ENCODE peak calls at places on chromosome 14, in eight cellular contexts. I is T47D, Y is NCI-H2029, T is NCI-H2107, E is epithelial cell of esophagus, V is fibroblast of lung, L is GM04503, K is NCI-H1105 treated with DMSO at 0.1 percent for 48 hours. N is an unnamed sample.

GRCh38 chr14:76034566-76034965 is 49.0 kb downstream of the IFT43 start:
- DNase-seq in I (no peak), Y (no peak), E (peak), L (no peak), T (no peak), K (no peak), V (no peak), N (no peak)

GRCh38 chr14:34912966-34913365 is 37.8 kb upstream of the BAZ1A start:
- DNase-seq in K (no peak), E (no peak), L (no peak), Y (no peak), V (no peak), T (no peak), I (no peak), N (no peak)

GRCh38 chr14:104694991-104695659 is 5.7 kb downstream of the INF2 start:
- DNase-seq in K (peak), E (no peak), L (no peak), Y (peak), I (no peak), V (peak), T (peak), N (peak)

GRCh38 chr14:90253826-90254225 is 2.5 kb upstream of the PSMC1 start:
- DNase-seq in L (no peak), K (no peak), V (no peak), Y (no peak), T (no peak), I (no peak), E (no peak), N (no peak)

GRCh38 chr14:45198551-45198950 is 54.5 kb downstream of the MIS18BP1 start:
- DNase-seq in Y (no peak), V (peak), I (no peak), K (no peak), L (peak), T (no peak), E (peak), N (peak)

GRCh38 chr14:22426711-22427110 is 162.3 kb downstream of the DAD1 start:
- DNase-seq in T (no peak), K (no peak), Y (no peak), I (no peak), E (no peak), L (no peak), V (no peak), N (no peak)

GRCh38 chr14:23174266-23174665 is 9.2 kb downstream of the SLC7A8 start:
- DNase-seq in Y (no peak), K (no peak), T (no peak), I (no peak), E (peak), V (peak), L (no peak), N (no peak)

GRCh38 chr14:74622257-74622656 is 10.2 kb upstream of the LTBP2 start:
- DNase-seq in V (no peak), L (no peak), K (no peak), I (no peak), E (no peak), Y (no peak), T (no peak), N (no peak)

GRCh38 chr14:100535287-100536131 is 51.7 kb downstream of the BEGAIN start:
- DNase-seq in E (no peak), K (no peak), T (no peak), Y (no peak), I (no peak), L (no peak), V (no peak), N (no peak)

GRCh38 chr14:68695326-68695768 is 97.5 kb downstream of the ZFP36L1 start:
- DNase-seq in E (peak), K (no peak), L (peak), I (no peak), V (peak), Y (no peak), T (no peak), N (peak)

GRCh38 chr14:24052656-24053547 is 1.1 kb downstream of the CARMIL3 start:
- DNase-seq in V (no peak), Y (no peak), L (no peak), K (no peak), I (no peak), T (no peak), E (peak), N (no peak)

GRCh38 chr14:57692671-57693070 is 173.2 kb downstream of the SLC35F4 start:
- DNase-seq in V (peak), I (peak), T (no peak), L (peak), Y (peak), K (peak), E (peak), N (peak)

GRCh38 chr14:75201087-75201486 is 24.7 kb upstream of the TMED10 start:
- DNase-seq in L (no peak), V (no peak), K (no peak), T (no peak), E (peak), I (no peak), Y (no peak), N (no peak)

GRCh38 chr14:104550849-104551728 is 28.5 kb upstream of the C14orf180 start:
- DNase-seq in I (no peak), L (no peak), V (no peak), T (no peak), Y (no peak), K (no peak), E (no peak), N (no peak)

GRCh38 chr14:79356040-79356439 is 855.3 kb downstream of the DIO2 start:
- DNase-seq in L (no peak), V (peak), T (no peak), E (no peak), K (no peak), Y (no peak), I (no peak), N (peak)

GRCh38 chr14:75254901-75255300 is 23.7 kb upstream of the FOS start:
- DNase-seq in E (peak), V (no peak), I (peak), T (no peak), L (no peak), K (no peak), Y (no peak), N (no peak)

GRCh38 chr14:64880382-64881121 is 845 bp upstream of the SPTB start:
- DNase-seq in L (no peak), E (no peak), T (peak), I (peak), V (peak), Y (no peak), K (peak), N (no peak)

GRCh38 chr14:65210118-65210826 is 108.0 kb upstream of the MAX start:
- DNase-seq in V (peak), I (no peak), K (no peak), E (no peak), T (no peak), Y (no peak), L (no peak), N (peak)

GRCh38 chr14:24171422-24172260 is at the start of gene REC8:
- DNase-seq in Y (no peak), V (peak), T (peak), L (no peak), E (peak), K (peak), I (no peak), N (peak)

GRCh38 chr14:91693342-91693741 is 38.5 kb downstream of the CATSPERB start:
- DNase-seq in I (no peak), E (peak), L (peak), V (no peak), T (no peak), Y (no peak), K (no peak), N (no peak)

GRCh38 chr14:75018684-75019083 is 16.0 kb downstream of the EIF2B2 start:
- DNase-seq in K (no peak), L (no peak), I (no peak), V (no peak), E (peak), T (no peak), Y (no peak), N (no peak)

GRCh38 chr14:100421756-100422470 is 98.8 kb downstream of the SLC25A47 start:
- DNase-seq in I (no peak), V (no peak), E (no peak), T (no peak), Y (no peak), L (no peak), K (no peak), N (no peak)

GRCh38 chr14:35927727-35928126 is 101.6 kb downstream of the BRMS1L start:
- DNase-seq in L (no peak), E (peak), V (peak), T (no peak), K (no peak), Y (no peak), I (no peak), N (no peak)

GRCh38 chr14:39265032-39265431 is 31.3 kb downstream of the MIA2 start:
- DNase-seq in V (peak), K (peak), Y (no peak), L (no peak), T (no peak), E (peak), I (no peak), N (peak)

GRCh38 chr14:93115920-93116675 is at the start of gene ITPK1:
- DNase-seq in V (peak), T (peak), Y (no peak), L (no peak), K (peak), E (peak), I (no peak), N (peak)

GRCh38 chr14:88607829-88608228 is 45.0 kb downstream of the ZC3H14 start:
- DNase-seq in L (no peak), I (no peak), Y (no peak), V (no peak), T (no peak), K (no peak), E (no peak), N (no peak)

GRCh38 chr14:79587194-79587593 is 624.1 kb downstream of the DIO2 start:
- DNase-seq in K (peak), V (peak), I (no peak), Y (no peak), E (peak), T (no peak), L (no peak), N (peak)

GRCh38 chr14:99673328-99674063 is 10.6 kb upstream of the CYP46A1 start:
- DNase-seq in T (no peak), Y (no peak), I (no peak), K (no peak), V (no peak), L (no peak), E (no peak), N (no peak)

GRCh38 chr14:105601360-105602242 is 75.2 kb downstream of the TMEM121 start:
- DNase-seq in L (no peak), T (no peak), K (no peak), Y (no peak), V (no peak), I (no peak), E (no peak), N (no peak)

GRCh38 chr14:100278702-100279101 is 27.5 kb downstream of the SLC25A29 start:
- DNase-seq in E (peak), T (no peak), L (peak), Y (peak), V (peak), K (no peak), I (no peak), N (peak)

GRCh38 chr14:26905219-26905618 is 307.4 kb upstream of the NOVA1 start:
- DNase-seq in L (no peak), V (no peak), E (no peak), T (no peak), I (no peak), Y (no peak), K (no peak), N (no peak)

GRCh38 chr14:103512701-103513611 is 9.7 kb downstream of the CKB start:
- DNase-seq in Y (peak), E (peak), L (peak), V (peak), T (peak), I (no peak), K (peak), N (peak)